ENCODE peak calls at places on chromosomes 3 and 15, in four cellular contexts. J is glutamatergic neuron, N is choroid plexus epithelial cell, L is hypothalamus. D is an unnamed sample.

GRCh38 chr3:32591960-32592462 is 21.4 kb upstream of the DYNC1LI1 start:
- DNase-seq in J (no peak), N (no peak), L (no peak), D (no peak)

GRCh38 chr15:26974120-26974780 is 3.3 kb downstream of the GABRG3 start:
- DNase-seq in J (no peak), N (peak), L (no peak), D (peak)

GRCh38 chr15:51947124-51947523 is 24.5 kb downstream of the LEO1 start:
- DNase-seq in J (no peak), N (no peak), L (no peak), D (no peak)

GRCh38 chr15:98321916-98322315 is 326.4 kb upstream of the IGF1R start:
- DNase-seq in J (peak), N (no peak), L (no peak), D (peak)

GRCh38 chr15:32113224-32113623 is 82.9 kb downstream of the CHRNA7 start:
- DNase-seq in J (no peak), N (no peak), L (no peak), D (no peak)

GRCh38 chr3:45198264-45199260 is 27.5 kb downstream of the TMEM158 start:
- DNase-seq in J (no peak), N (no peak), L (no peak), D (no peak)

GRCh38 chr3:8713901-8714759 is 19.5 kb upstream of the CAV3 start:
- DNase-seq in J (peak), N (peak), L (no peak), D (no peak)

GRCh38 chr15:48632651-48633050 is 12.9 kb downstream of the FBN1 start:
- DNase-seq in J (no peak), N (no peak), L (no peak), D (no peak)

GRCh38 chr3:59364471-59364870 is 314.6 kb upstream of the CFAP20DC start:
- DNase-seq in J (no peak), N (peak), L (no peak), D (peak)

GRCh38 chr3:176147251-176147650 is 1050.0 kb downstream of the TBL1XR1 start:
- DNase-seq in J (no peak), N (no peak), L (no peak), D (no peak)

GRCh38 chr15:40353697-40354096 is 2.9 kb downstream of the PHGR1 start:
- DNase-seq in J (no peak), N (no peak), L (no peak), D (no peak)

GRCh38 chr3:31041161-31041978 is 146.9 kb upstream of the GADL1 start:
- DNase-seq in J (no peak), N (peak), L (no peak), D (peak)

GRCh38 chr3:150005243-150006102 is 34.8 kb upstream of the PFN2 start:
- DNase-seq in J (no peak), N (peak), L (no peak), D (peak)

GRCh38 chr15:75531041-75531450 is 48.1 kb downstream of the PTPN9 start:
- DNase-seq in J (no peak), N (peak), L (no peak), D (peak)

D was measured in adipocyte.